ENCODE peak calls at places on chromosomes 1 and 21, in four cellular contexts. T is tibial nerve; O is CD8-positive, alpha-beta T cell; S is astrocyte of the spinal cord. Y is an unnamed sample.
A peak's percentile ranks its signal among the peaks of the same experiment; 100 is the strongest.

GRCh38 chr1:2206813-2207488 is 12.4 kb upstream of the FAAP20 start:
- DNase-seq in T (no peak), O (no peak), S (no peak), Y (no peak)

GRCh38 chr1:31815752-31816484 is at the start of gene SPOCD1:
- DNase-seq in T (peak; percentile 55), O (peak; percentile 91), S (peak; percentile 71), Y (peak; percentile 49)

GRCh38 chr1:2637472-2637871 is 4.7 kb upstream of the MMEL1 start:
- DNase-seq in T (no peak), O (peak; percentile 46), S (no peak), Y (no peak)

GRCh38 chr1:65668368-65668767 is 124.3 kb upstream of the PDE4B start:
- DNase-seq in T (no peak), O (no peak), S (peak; percentile 4), Y (no peak)

GRCh38 chr1:38728176-38728908 is 131.2 kb downstream of the RRAGC start:
- DNase-seq in T (peak; percentile 4), O (no peak), S (peak; percentile 72), Y (no peak)

GRCh38 chr1:184945034-184945433 is 29.3 kb downstream of the NIBAN1 start:
- DNase-seq in T (no peak), O (no peak), S (peak; percentile 42), Y (no peak)

GRCh38 chr1:59500970-59501742 is 204.3 kb downstream of the FGGY start:
- DNase-seq in T (no peak), O (no peak), S (no peak), Y (no peak)

GRCh38 chr1:91501527-91501859 is 842 bp downstream of the CDC7 start:
- DNase-seq in T (no peak), O (no peak), S (peak; percentile 64), Y (no peak)

GRCh38 chr1:241654641-241655040 is 2.6 kb downstream of the WDR64 start:
- DNase-seq in T (no peak), O (no peak), S (no peak), Y (no peak)

GRCh38 chr1:154951901-154952657 is 3.8 kb downstream of the PBXIP1 start:
- DNase-seq in T (no peak), O (peak; percentile 70), S (no peak), Y (no peak)

GRCh38 chr1:25546193-25546592 is 2.8 kb downstream of the LDLRAP1 start:
- DNase-seq in T (no peak), O (no peak), S (no peak), Y (no peak)

GRCh38 chr1:29397981-29398380 is 161.7 kb downstream of the PTPRU start:
- DNase-seq in T (no peak), O (no peak), S (no peak), Y (no peak)

GRCh38 chr21:46113497-46114176 is 15.7 kb downstream of the COL6A2 start:
- DNase-seq in T (no peak), O (peak; percentile 23), S (no peak), Y (no peak)

GRCh38 chr1:205068457-205069035 is 15.7 kb downstream of the TMEM81 start:
- DNase-seq in T (no peak), O (no peak), S (no peak), Y (no peak)

GRCh38 chr1:31127266-31127665 is 61.7 kb upstream of the PUM1 start:
- DNase-seq in T (no peak), O (no peak), S (peak; percentile 20), Y (no peak)

GRCh38 chr1:170149971-170150370 is 4.2 kb downstream of the NTMT2 start:
- DNase-seq in T (no peak), O (no peak), S (no peak), Y (no peak)

GRCh38 chr1:27016376-27016775 is 3.7 kb upstream of the TENT5B start:
- DNase-seq in T (no peak), O (no peak), S (no peak), Y (no peak)

GRCh38 chr1:80882552-80882951 is 918.2 kb upstream of the ADGRL2 start:
- DNase-seq in T (no peak), O (no peak), S (peak; percentile 48), Y (no peak)

GRCh38 chr21:25080706-25081495 is 526.4 kb downstream of the MRPL39 start:
- DNase-seq in T (no peak), O (no peak), S (peak; percentile 43), Y (no peak)

GRCh38 chr1:184563308-184563707 is 176.5 kb downstream of the C1orf21 start:
- DNase-seq in T (peak; percentile 32), O (no peak), S (peak; percentile 47), Y (no peak)

GRCh38 chr1:40657046-40657445 is 8.4 kb downstream of the RIMS3 start:
- DNase-seq in T (no peak), O (no peak), S (no peak), Y (no peak)

GRCh38 chr1:34178072-34178471 is 1.4 kb downstream of the C1orf94 start:
- DNase-seq in T (no peak), O (no peak), S (no peak), Y (no peak)

GRCh38 chr1:30845891-30846290 is 62.7 kb downstream of the SDC3 start:
- DNase-seq in T (no peak), O (no peak), S (no peak), Y (no peak)

GRCh38 chr1:39106949-39107740 is 81.0 kb downstream of the NDUFS5 start:
- DNase-seq in T (no peak), O (no peak), S (no peak), Y (no peak)

GRCh38 chr1:89888480-89889335 is 67.9 kb downstream of the LRRC8D start:
- DNase-seq in T (no peak), O (no peak), S (no peak), Y (no peak)

GRCh38 chr1:79373481-79374132 is 367.1 kb upstream of the ADGRL4 start:
- DNase-seq in T (no peak), O (no peak), S (peak; percentile 29), Y (no peak)

GRCh38 chr21:29626787-29627470 is 312.9 kb downstream of the GRIK1 start:
- DNase-seq in T (no peak), O (no peak), S (no peak), Y (no peak)

GRCh38 chr1:152917794-152918193 is 9.4 kb downstream of the IVL start:
- DNase-seq in T (no peak), O (no peak), S (no peak), Y (no peak)

GRCh38 chr1:199546323-199546722 is 481.2 kb upstream of the NR5A2 start:
- DNase-seq in T (no peak), O (no peak), S (peak; percentile 3), Y (no peak)

GRCh38 chr1:199553104-199553503 is 474.4 kb upstream of the NR5A2 start:
- DNase-seq in T (no peak), O (no peak), S (no peak), Y (no peak)

GRCh38 chr1:199551967-199552565 is 475.4 kb upstream of the NR5A2 start:
- DNase-seq in T (peak; percentile 66), O (no peak), S (peak; percentile 80), Y (peak; percentile 16)

GRCh38 chr1:199549424-199549823 is 478.1 kb upstream of the NR5A2 start:
- DNase-seq in T (no peak), O (no peak), S (peak; percentile 32), Y (no peak)

DNA sequence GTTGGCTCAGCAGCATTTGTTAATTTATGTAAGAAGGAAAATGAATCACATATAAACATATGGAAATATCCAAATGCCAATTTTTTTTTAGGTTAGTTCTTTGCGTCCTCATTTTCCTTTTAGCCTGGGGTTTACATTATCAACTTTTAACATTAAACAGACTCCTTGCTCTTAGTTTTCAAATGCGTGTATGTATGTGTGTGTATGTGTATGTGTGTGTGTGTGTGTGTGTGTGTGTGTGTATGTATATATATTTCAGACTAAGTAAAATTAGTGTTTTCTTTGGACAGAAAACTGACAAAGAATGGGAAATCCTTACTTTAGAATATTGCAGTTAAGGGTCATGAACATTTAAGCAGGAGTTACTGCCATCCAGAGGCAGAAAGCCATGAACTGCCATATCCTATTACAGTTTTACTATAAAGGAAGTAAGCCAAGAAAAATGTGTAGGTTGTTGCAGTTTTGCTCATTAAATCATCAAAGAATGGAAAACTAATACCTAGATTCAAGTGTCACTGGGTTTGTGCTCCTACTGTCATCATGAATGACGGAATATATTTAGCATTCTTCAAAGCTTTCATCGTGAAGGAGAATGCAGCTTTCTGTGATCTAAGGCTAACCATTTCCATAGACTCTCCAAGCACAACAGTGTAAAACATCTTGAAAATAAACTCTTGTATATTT is 477.0 kb upstream of the NR5A2 start:
- DNase-seq in T (no peak), O (no peak), S (peak; percentile 61), Y (no peak)
- TF ChIP-seq CTCF in T (no peak), O (no peak), S (peak; percentile 41), Y (peak; percentile 37)

GRCh38 chr1:248268178-248268577 is 9.6 kb downstream of the OR2T33 start:
- DNase-seq in T (no peak), O (no peak), S (no peak), Y (no peak)
- TF ChIP-seq CTCF in T (no peak), O (no peak), S (no peak), Y (no peak)

GRCh38 chr1:93979718-93980319 is 70.6 kb upstream of the GCLM start:
- DNase-seq in T (peak; percentile 74), O (no peak), S (peak; percentile 44), Y (no peak)
- TF ChIP-seq CTCF in T (no peak), O (no peak), S (no peak), Y (no peak)

GRCh38 chr1:160061376-160062100 is 8.4 kb downstream of the KCNJ10 start:
- DNase-seq in T (no peak), O (no peak), S (no peak), Y (no peak)
- TF ChIP-seq CTCF in T (no peak), O (no peak), S (no peak), Y (no peak)

DNA sequence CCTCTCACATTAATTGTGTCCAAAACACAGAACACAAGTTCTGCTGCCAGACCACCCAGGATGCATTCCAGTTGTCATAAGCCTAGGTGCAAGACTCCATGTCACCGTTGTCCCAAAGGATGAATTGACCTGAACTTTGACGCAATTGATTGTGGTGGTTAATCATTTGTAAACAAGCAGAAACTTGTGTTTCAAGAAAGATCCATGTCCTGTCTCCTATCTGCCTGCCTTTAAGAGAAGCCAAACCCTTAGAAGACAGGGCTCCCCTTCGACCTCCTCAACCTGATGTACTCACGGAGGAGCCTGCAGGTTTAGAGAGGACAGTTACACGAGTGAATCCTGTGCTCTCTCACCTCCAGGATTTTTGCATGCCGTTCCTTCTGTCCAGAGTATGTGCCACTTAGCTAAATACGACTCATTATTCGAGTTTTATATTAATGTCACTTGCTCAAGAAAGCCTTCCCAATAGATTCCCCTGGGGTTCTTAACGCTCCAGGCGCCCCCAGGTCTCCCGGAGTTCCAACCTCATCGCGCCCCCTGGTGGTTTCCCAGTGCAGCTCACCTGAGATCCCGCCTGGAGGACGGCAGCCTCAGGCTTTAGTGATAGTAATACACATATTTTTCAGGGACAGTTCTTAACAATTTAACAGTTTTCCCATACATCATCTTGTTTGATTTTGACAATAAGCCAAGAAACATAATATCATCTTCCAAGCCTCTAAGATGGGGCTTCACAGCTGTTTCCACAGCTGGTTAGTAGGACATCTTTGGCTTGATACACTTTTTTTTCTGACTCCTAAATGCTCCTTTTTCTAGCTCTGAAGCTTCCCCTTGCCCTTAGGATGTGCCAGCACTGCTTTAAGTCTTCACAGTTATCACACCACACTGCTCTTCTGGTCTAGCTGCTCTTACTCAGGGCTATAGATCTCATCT is 2.4 kb upstream of the C8B start:
- DNase-seq in T (no peak), O (no peak), S (no peak), Y (no peak)
- TF ChIP-seq CTCF in T (peak; percentile 12), O (no peak), S (peak; percentile 47), Y (peak; percentile 56)

GRCh38 chr1:54342306-54342705 is 63.9 kb downstream of the SSBP3 start:
- DNase-seq in T (no peak), O (no peak), S (no peak), Y (no peak)
- TF ChIP-seq CTCF in T (no peak), O (no peak), S (no peak), Y (no peak)